ENCODE peak calls at places on chromosome 10, in ten cellular contexts. N is WERI-Rb-1; O is stomach; M is transverse colon; F is right lobe of liver; R is HCT116; Y is heart left ventricle; Z is CD8-positive, alpha-beta T cell; J is fibroblast of lung; K is cardiac muscle cell. A is an unnamed sample.

GRCh38 chr10:3496138-3496537 is 288.9 kb downstream of the KLF6 start:
- DNase-seq in K (no peak), F (no peak), Y (no peak), N (no peak), R (no peak), O (no peak), J (no peak), Z (no peak), M (no peak), A (no peak)

GRCh38 chr10:48653347-48653746 is 31.3 kb upstream of the WDFY4 start:
- DNase-seq in F (no peak), O (no peak), N (no peak), Y (no peak), M (no peak), R (no peak), J (no peak), Z (no peak), K (no peak), A (no peak)

GRCh38 chr10:70853031-70853430 is 35.3 kb downstream of the PCBD1 start:
- DNase-seq in Z (no peak), Y (no peak), K (no peak), O (no peak), M (no peak), N (no peak), F (no peak), R (no peak), J (no peak), A (no peak)

GRCh38 chr10:123134915-123135414 is 805 bp upstream of the HMX3 start:
- DNase-seq in Y (no peak), M (no peak), K (no peak), Z (no peak), N (no peak), R (no peak), O (no peak), F (no peak), J (no peak), A (no peak)

GRCh38 chr10:6230335-6230734 is 27.6 kb downstream of the PFKFB3 start:
- DNase-seq in F (no peak), N (no peak), K (no peak), M (no peak), Z (no peak), R (no peak), O (no peak), Y (no peak), J (no peak), A (no peak)

GRCh38 chr10:93383562-93383981 is 98.6 kb downstream of the MYOF start:
- DNase-seq in F (no peak), K (peak; percentile 83), R (no peak), Y (no peak), O (no peak), N (peak; percentile 83), J (peak; percentile 98), Z (no peak), M (no peak), A (no peak)

GRCh38 chr10:35058134-35058533 is 32.0 kb downstream of the CUL2 start:
- DNase-seq in F (no peak), R (no peak), J (peak; percentile 96), O (no peak), N (no peak), M (no peak), K (peak; percentile 94), Y (no peak), Z (no peak), A (no peak)

GRCh38 chr10:72272689-72273409 is 875 bp upstream of the DDIT4 start:
- DNase-seq in R (peak; percentile 80), K (peak; percentile 99), F (peak; percentile 91), Y (peak; percentile 94), Z (no peak), M (peak; percentile 90), O (peak; percentile 87), J (peak; percentile 92), N (peak; percentile 90), A (peak; percentile 84)

GRCh38 chr10:129522041-129522585 is 55.1 kb downstream of the MGMT start:
- DNase-seq in J (no peak), O (no peak), R (no peak), Y (no peak), M (no peak), Z (no peak), N (no peak), K (no peak), F (no peak), A (no peak)

GRCh38 chr10:64555609-64556008 is 1034.4 kb downstream of the REEP3 start:
- DNase-seq in O (no peak), Y (no peak), M (no peak), N (no peak), F (no peak), Z (no peak), J (no peak), K (no peak), R (no peak), A (no peak)

GRCh38 chr10:132283604-132284382 is 24.0 kb downstream of the STK32C start:
- DNase-seq in R (no peak), F (peak; percentile 13), N (no peak), M (no peak), K (no peak), J (no peak), O (no peak), Z (no peak), Y (peak; percentile 48), A (no peak)

DNA sequence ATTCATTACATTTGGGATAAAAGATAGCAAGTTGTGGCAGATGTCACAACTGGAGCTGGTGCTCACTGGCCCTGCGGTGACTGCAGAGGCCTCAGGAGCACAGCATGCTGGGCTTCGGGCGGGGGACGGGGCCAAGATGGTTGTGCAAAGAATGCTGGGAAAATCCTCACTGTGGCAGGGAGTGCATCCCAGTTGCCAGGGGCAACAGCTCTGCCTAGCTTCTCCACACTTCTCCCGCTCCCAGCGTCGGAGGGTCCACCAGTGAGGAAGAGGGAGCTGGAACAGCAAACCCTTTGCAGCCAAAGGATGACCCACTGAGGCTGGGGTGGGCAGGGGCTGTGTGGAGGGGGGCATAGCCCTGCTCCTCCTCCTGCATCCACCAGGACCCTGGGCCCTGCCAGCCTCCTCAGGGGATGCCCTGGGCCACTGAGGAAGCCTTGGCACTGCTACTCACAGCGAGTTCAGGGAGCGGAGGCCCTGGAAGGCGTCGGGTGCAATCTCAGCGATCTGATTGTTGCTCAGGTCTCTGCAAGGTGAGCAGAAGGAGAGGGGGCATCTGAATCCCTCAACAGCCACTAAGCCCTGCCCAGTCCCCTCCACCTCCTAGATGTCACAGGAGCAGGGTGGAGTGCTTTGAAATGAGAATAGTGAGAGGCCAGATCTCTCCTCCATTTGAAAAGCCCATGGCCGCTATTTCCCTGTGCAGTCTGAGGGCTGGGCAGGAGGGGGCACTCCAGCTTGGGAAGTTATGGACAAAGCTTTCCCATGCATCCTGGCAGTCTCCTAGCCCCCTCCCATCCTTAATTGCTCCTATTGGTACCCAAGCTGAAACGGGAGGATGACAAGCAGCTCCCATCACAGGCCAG is 126.5 kb downstream of the SLIT1 start:
- DNase-seq in N (no peak), R (no peak), J (no peak), M (no peak), Y (peak; percentile 46), O (no peak), F (no peak), K (no peak), Z (no peak), A (no peak)
- TF ChIP-seq CTCF in N (peak; percentile 61), R (no peak), J (no peak), M (no peak), Y (no peak), O (no peak), F (no peak), K (no peak), Z (no peak), A (peak; percentile 11)

GRCh38 chr10:96401036-96401435 is 42.2 kb upstream of the OPALIN start:
- DNase-seq in R (no peak), M (no peak), N (no peak), J (no peak), O (no peak), Z (no peak), Y (no peak), F (peak; percentile 48), K (no peak), A (no peak)
- H3K27me3 ChIP-seq in R (peaks cover 31% of the 10 kb centered on the region), M (peaks cover 23% of the 10 kb centered on the region), N (no peaks in the 10 kb centered on the region), J (peaks cover 5% of the 10 kb centered on the region), O (peaks cover 7% of the 10 kb centered on the region), Z (no peaks in the 10 kb centered on the region), Y (no peaks in the 10 kb centered on the region), F (no peaks in the 10 kb centered on the region), K (no peaks in the 10 kb centered on the region), A (no peaks in the 10 kb centered on the region)

GRCh38 chr10:69744971-69745370 is 56.7 kb upstream of the COL13A1 start:
- DNase-seq in R (no peak), N (no peak), J (no peak), F (no peak), M (no peak), Z (no peak), K (no peak), O (no peak), Y (no peak), A (no peak)

GRCh38 chr10:69741252-69741651 is 60.5 kb upstream of the COL13A1 start:
- DNase-seq in K (no peak), J (no peak), Y (no peak), N (no peak), M (no peak), O (no peak), R (no peak), Z (no peak), F (no peak), A (no peak)

GRCh38 chr10:69742356-69742695 is 59.4 kb upstream of the COL13A1 start:
- DNase-seq in Z (no peak), R (no peak), N (no peak), O (no peak), J (peak; percentile 52), M (no peak), K (no peak), F (no peak), Y (no peak), A (no peak)

GRCh38 chr10:69741671-69742355 is 59.9 kb upstream of the COL13A1 start:
- DNase-seq in K (no peak), R (no peak), Y (no peak), M (no peak), Z (no peak), N (no peak), J (no peak), F (no peak), O (no peak), A (no peak)

DNA sequence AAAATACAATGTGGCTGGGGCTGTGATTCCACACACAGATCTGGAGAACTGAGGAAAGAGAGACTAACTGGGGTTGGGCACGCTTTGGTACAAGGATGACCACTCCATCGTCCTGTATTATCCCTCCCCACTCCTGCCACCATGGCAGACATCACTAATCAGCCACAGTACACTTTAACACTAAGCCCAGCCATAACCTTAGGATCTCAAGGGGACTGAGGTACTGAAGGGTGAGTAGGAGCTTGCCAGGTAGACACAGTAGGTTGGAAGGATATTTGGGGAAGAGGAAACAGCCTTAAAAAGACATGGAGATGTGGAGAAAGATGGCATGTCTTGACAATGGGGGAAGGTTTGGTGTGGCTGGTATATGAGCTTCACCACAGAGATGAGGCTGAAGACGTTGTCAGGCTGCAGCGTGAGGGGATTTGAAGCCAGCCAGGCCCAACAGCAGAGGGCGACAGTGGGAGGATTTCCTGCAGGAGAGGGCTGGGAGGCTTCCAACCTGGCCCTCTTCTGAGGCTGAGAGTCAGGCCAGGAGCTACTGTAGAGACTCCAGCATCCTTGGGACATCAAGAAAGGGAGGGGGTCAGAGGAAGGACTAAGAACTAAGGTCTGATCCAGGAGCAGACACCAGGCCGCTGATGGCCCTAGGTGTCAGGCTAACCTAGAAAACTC is 58.6 kb upstream of the COL13A1 start:
- DNase-seq in M (peak; percentile 33), J (peak; percentile 10), Y (no peak), R (peak; percentile 18), Z (no peak), N (peak; percentile 67), F (no peak), K (peak; percentile 69), O (no peak), A (no peak)
- H3K4me3 ChIP-seq in M (no peak overlapping the region), J (no peak overlapping the region), Y (no peak overlapping the region), R (no peak overlapping the region), Z (no peak overlapping the region), N (no peak overlapping the region), F (no peak overlapping the region), K (no peak overlapping the region), O (no peak overlapping the region), A (no peak overlapping the region)

GRCh38 chr10:126088144-126088543 is 191.8 kb downstream of the FANK1 start:
- DNase-seq in O (no peak), F (no peak), J (peak; percentile 71), K (no peak), Z (no peak), Y (no peak), N (no peak), M (no peak), R (no peak), A (no peak)
- TF ChIP-seq CTCF in O (no peak), F (no peak), J (no peak), K (no peak), Z (no peak), Y (no peak), N (no peak), M (no peak), R (no peak), A (no peak)